ENCODE peak calls at places on chromosomes 11 and 22, in six cellular contexts. A is neural progenitor cell, U is RWPE2, M is GM12878, X is HCT116, P is body of pancreas. K is an unnamed sample.
A peak's percentile ranks its signal among the peaks of the same experiment; 100 is the strongest.

GRCh38 chr11:81222491-81222890 is 1511.2 kb downstream of the FAM181B start:
- DNase-seq in A (peak; percentile 55), U (no peak), M (no peak), X (no peak), P (no peak), K (no peak)

GRCh38 chr11:63961608-63962412 is 12.6 kb upstream of the COX8A start:
- DNase-seq in A (peak; percentile 29), U (peak; percentile 81), M (no peak), X (no peak), P (peak; percentile 38), K (no peak)

GRCh38 chr11:91783173-91783572 is 441.4 kb upstream of the FAT3 start:
- DNase-seq in A (no peak), U (no peak), M (no peak), X (no peak), P (no peak), K (no peak)

GRCh38 chr22:30304495-30305244 is 15.4 kb upstream of the CASTOR1 start:
- DNase-seq in A (no peak), U (no peak), M (no peak), X (no peak), P (peak; percentile 55), K (no peak)

GRCh38 chr22:49334589-49334873 is 493.1 kb downstream of the BRD1 start:
- DNase-seq in A (no peak), U (no peak), M (no peak), X (no peak), P (no peak), K (no peak)

GRCh38 chr11:73795925-73796632 is 8.4 kb downstream of the MRPL48 start:
- DNase-seq in A (peak; percentile 26), U (no peak), M (no peak), X (no peak), P (peak; percentile 61), K (no peak)

GRCh38 chr11:132886335-132886734 is 646.0 kb downstream of the OPCML start:
- DNase-seq in A (no peak), U (no peak), M (no peak), X (no peak), P (no peak), K (no peak)

GRCh38 chr11:2136209-2136951 is 2.8 kb downstream of the IGF2 start:
- DNase-seq in A (no peak), U (no peak), M (no peak), X (no peak), P (no peak), K (peak; percentile 45)

GRCh38 chr11:19380375-19380774 is 139.6 kb upstream of the E2F8 start:
- DNase-seq in A (no peak), U (no peak), M (no peak), X (peak; percentile 29), P (no peak), K (no peak)
- TF ChIP-seq CTCF in A (no peak), U (no peak), M (no peak), X (no peak), P (no peak), K (no peak)

DNA sequence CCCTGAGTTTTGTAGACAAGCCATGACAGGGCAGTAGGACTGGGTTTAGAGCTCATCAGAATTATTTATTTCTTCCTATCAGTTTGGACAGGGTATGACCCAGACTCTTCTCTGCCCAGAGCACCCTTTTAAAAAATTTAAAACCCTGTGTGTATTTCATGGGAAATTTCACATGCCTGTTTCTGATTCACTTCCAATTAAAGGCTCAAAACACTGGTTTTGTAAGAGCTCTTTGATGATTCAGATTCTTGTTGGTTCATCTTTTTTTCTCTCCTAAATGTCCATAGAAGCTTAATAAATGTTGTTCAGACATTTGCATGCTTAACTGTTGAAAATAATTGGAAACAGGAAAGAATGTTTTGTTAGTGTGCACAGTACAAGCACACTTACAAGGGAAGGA is 13.8 kb downstream of the FLI1 start:
- DNase-seq in A (no peak), U (no peak), M (no peak), X (no peak), P (no peak), K (no peak)
- H3K27ac ChIP-seq in A (no peak overlapping the region), U (peak overlapping the region; percentile 95), M (no peak overlapping the region), X (no peak overlapping the region), P (no peak overlapping the region), K (no peak overlapping the region)

DNA sequence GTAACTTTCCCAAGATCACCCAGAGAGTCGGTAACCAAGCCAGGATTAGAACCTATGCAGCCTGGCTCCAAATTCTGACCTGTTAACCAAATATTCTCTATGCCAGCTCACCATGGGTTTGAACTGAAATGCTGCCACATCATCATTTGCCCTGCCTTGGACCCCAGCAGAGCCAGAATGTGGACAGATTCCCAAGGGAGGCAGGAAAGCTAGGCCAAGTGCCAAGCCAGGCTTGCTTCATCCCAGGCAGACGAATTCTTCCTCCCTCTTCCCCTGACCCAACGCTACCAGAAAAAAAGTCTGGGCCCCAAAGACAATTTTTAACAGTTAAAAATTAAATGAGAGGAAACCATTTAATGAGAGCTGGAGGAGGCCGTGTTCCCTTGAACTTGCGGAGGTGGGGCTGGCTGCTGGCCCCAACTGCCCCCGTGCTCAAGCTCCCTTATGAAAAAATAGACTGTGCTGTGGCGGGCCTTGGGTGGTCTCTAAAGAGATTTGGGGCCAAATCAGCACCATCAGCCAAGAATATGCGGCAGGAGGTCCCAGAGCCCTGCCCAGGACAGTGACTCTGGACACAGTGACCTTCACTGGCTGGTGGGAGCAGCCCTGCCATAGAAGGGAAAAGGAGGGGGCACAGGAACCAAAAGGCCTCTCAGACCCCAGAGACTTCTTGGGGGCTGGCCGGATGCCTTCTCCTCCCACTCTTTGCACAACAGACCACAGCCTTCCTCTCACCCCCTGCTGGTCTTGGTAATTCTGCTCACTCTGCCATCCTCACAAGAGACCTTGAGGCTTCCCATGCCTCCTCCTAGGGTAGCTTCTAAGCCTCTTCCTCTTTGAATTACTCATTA is 184.2 kb upstream of the SYT13 start:
- DNase-seq in A (no peak), U (no peak), M (no peak), X (no peak), P (peak; percentile 51), K (peak; percentile 55)
- H3K4me3 ChIP-seq in A (no peak overlapping the region), U (no peak overlapping the region), M (no peak overlapping the region), X (no peak overlapping the region), P (no peak overlapping the region), K (no peak overlapping the region)

GRCh38 chr22:22682196-22682595 is 37.8 kb downstream of the GGTLC2 start:
- DNase-seq in A (no peak), U (no peak), M (no peak), X (no peak), P (no peak), K (no peak)

GRCh38 chr22:22685586-22685985 is 41.2 kb downstream of the GGTLC2 start:
- DNase-seq in A (no peak), U (no peak), M (no peak), X (no peak), P (no peak), K (no peak)

GRCh38 chr22:22683668-22684361 is 39.4 kb downstream of the GGTLC2 start:
- DNase-seq in A (no peak), U (no peak), M (no peak), X (no peak), P (no peak), K (no peak)

GRCh38 chr22:22682807-22683667 is 38.6 kb downstream of the GGTLC2 start:
- DNase-seq in A (no peak), U (no peak), M (no peak), X (no peak), P (no peak), K (no peak)

GRCh38 chr22:22684605-22685561 is 40.5 kb downstream of the GGTLC2 start:
- DNase-seq in A (peak; percentile 55), U (no peak), M (no peak), X (no peak), P (peak; percentile 33), K (peak; percentile 54)
- TF ChIP-seq CTCF in A (peak; percentile 63), U (peak; percentile 30), M (peak; percentile 62), X (peak; percentile 77), P (peak; percentile 23), K (peak; percentile 79)

GRCh38 chr11:114316980-114317675 is 20.9 kb downstream of the NNMT start:
- DNase-seq in A (no peak), U (no peak), M (no peak), X (no peak), P (peak; percentile 28), K (no peak)
- H3K27ac ChIP-seq in A (no peak overlapping the region), U (no peak overlapping the region), M (no peak overlapping the region), X (no peak overlapping the region), P (peak overlapping the region; percentile 15), K (no peak overlapping the region)

DNA sequence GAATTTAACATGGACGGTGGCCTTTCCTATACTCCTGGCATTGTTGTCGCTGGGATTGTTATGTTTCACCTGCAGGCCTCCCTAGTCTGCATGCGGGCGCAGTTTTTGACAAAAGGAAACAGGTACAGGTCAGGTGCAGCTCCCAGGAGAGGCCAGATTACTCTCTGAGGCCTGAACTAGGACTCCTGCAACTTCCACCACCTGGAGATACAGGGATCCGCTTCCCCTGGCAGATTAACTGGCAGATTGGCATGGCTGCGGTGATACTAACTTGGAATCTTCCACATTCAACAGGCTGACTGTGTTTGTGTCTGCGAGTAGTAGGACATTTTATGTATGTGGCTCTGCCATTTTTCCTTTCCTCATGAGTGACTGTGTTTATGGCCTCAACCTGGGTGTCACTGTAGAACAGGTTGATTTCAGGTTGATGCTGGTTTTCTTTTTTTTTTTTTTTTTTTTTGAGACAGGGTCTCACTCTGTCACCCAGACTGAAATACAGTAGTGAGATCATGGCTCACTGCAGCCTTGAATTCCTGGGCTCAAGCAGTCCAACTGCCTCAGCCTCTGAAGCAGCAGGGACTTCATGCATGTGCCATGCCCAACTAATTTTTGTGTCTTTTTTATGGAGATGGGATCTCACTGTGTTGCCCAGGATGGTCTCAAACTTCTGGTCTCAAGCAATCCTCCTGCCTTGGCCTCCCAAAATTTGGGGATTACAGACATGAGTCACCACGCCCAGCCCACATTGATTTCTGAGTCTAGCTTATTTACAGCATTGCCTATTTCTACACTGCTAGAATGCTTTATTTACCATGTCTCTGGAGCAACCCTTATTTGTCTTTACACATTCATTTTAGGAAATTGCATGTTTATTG is 1.7 kb upstream of the USP28 start:
- DNase-seq in A (no peak), U (no peak), M (no peak), X (no peak), P (no peak), K (no peak)
- H3K4me3 ChIP-seq in A (no peak overlapping the region), U (no peak overlapping the region), M (peak overlapping the region; percentile 68), X (no peak overlapping the region), P (no peak overlapping the region), K (no peak overlapping the region)

GRCh38 chr11:85941380-85941973 is 86.3 kb downstream of the CCDC83 start:
- DNase-seq in A (peak; percentile 66), U (no peak), M (no peak), X (no peak), P (peak; percentile 49), K (peak; percentile 58)
- TF ChIP-seq CTCF in A (peak; percentile 64), U (peak; percentile 62), M (peak; percentile 52), X (peak; percentile 53), P (peak; percentile 55), K (peak; percentile 65)

DNA sequence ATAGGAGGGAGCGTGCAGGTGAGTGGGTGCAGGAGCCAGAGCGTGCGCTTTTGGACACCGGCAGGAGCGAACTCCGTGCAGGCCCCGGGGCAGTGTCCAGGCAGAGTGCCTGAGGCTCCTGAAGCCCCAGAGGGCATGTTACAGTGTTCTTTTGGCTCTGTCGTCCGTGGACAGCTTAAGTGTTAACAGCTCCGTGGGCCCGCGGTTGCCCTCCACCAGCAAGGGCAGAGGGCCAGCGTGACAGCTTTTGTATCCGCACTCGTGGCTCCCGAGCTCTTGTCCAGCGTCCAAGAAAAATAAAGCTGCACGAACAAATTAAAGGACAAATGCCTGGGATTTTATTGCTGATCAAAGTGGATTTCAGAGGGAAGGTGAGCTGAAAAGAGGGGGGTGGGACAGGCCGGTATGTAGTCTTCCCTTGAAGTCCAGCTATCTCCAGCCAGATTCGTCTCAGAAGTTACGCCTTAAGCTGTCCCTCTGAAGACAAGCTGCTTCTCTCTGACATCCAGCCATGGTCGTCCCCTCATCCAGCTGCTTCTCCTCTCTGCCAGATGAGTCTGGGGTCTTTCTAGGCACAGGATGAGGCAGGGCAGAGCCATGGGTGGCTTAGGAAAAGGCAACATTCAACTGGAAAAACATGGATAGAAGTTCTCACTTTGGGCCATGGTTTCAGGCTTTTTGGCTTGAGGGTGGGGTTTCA is 957 bp upstream of the TMEM109 start:
- DNase-seq in A (peak; percentile 20), U (no peak), M (no peak), X (no peak), P (no peak), K (no peak)
- H3K27ac ChIP-seq in A (no peak overlapping the region), U (peak overlapping the region; percentile 65), M (peak overlapping the region; percentile 94), X (peak overlapping the region; percentile 61), P (peak overlapping the region; percentile 92), K (peak overlapping the region; percentile 78)

K was measured in right lobe of liver.